ENCODE peak calls at places on chromosomes 11 and 22, in seven cellular contexts. One of them, this sample, is unnamed. For H3K4me1, the result is how much of the 10 kb centered on the place peaks cover.

GRCh38 chr11:72353861-72354260 is 80.5 kb downstream of the CLPB start:
- DNase-seq in K562: no peak
- DNase-seq in H1: peak
- DNase-seq in GM12878: no peak
- DNase-seq in HCT116: no peak
- DNase-seq in HepG2: peak
- DNase-seq in SK-N-SH: no peak
- DNase-seq in this sample: no peak

GRCh38 chr11:35649984-35650383 is 12.6 kb upstream of the TRIM44 start:
- DNase-seq in H1: no peak
- DNase-seq in K562: no peak
- DNase-seq in SK-N-SH: no peak
- DNase-seq in HCT116: no peak
- DNase-seq in GM12878: no peak
- DNase-seq in HepG2: no peak
- DNase-seq in this sample: no peak

GRCh38 chr11:71453021-71453910 is at the start of gene NADSYN1:
- DNase-seq in HCT116: peak
- DNase-seq in K562: peak
- DNase-seq in GM12878: peak
- DNase-seq in H1: peak
- DNase-seq in SK-N-SH: peak
- DNase-seq in HepG2: peak
- DNase-seq in this sample: peak

GRCh38 chr11:10796191-10796590 is 12.5 kb downstream of the EIF4G2 start:
- DNase-seq in SK-N-SH: no peak
- DNase-seq in K562: no peak
- DNase-seq in HCT116: no peak
- DNase-seq in H1: no peak
- DNase-seq in HepG2: no peak
- DNase-seq in GM12878: no peak
- DNase-seq in this sample: no peak

GRCh38 chr11:34649597-34649996 is 28.7 kb downstream of the EHF start:
- DNase-seq in HepG2: no peak
- DNase-seq in GM12878: no peak
- DNase-seq in K562: no peak
- DNase-seq in HCT116: no peak
- DNase-seq in SK-N-SH: no peak
- DNase-seq in H1: no peak
- DNase-seq in this sample: no peak

GRCh38 chr22:37185646-37186227 is 2.3 kb downstream of the C1QTNF6 start:
- DNase-seq in K562: no peak
- DNase-seq in SK-N-SH: no peak
- DNase-seq in GM12878: no peak
- DNase-seq in H1: no peak
- DNase-seq in HepG2: no peak
- DNase-seq in HCT116: no peak
- DNase-seq in this sample: no peak

GRCh38 chr11:17714356-17714854 is 5.0 kb upstream of the MYOD1 start:
- DNase-seq in HepG2: no peak
- DNase-seq in K562: no peak
- DNase-seq in HCT116: no peak
- DNase-seq in SK-N-SH: no peak
- DNase-seq in H1: peak
- DNase-seq in GM12878: no peak
- DNase-seq in this sample: no peak

GRCh38 chr22:31579835-31580242 is 82.2 kb downstream of the PISD start:
- DNase-seq in HCT116: no peak
- DNase-seq in H1: no peak
- DNase-seq in GM12878: no peak
- DNase-seq in SK-N-SH: no peak
- DNase-seq in HepG2: peak
- DNase-seq in K562: no peak
- DNase-seq in this sample: no peak

GRCh38 chr11:70522613-70523311 is 124.4 kb downstream of the CTTN start:
- DNase-seq in H1: peak
- DNase-seq in HCT116: no peak
- DNase-seq in HepG2: no peak
- DNase-seq in K562: no peak
- DNase-seq in GM12878: no peak
- DNase-seq in SK-N-SH: peak
- DNase-seq in this sample: no peak

DNA sequence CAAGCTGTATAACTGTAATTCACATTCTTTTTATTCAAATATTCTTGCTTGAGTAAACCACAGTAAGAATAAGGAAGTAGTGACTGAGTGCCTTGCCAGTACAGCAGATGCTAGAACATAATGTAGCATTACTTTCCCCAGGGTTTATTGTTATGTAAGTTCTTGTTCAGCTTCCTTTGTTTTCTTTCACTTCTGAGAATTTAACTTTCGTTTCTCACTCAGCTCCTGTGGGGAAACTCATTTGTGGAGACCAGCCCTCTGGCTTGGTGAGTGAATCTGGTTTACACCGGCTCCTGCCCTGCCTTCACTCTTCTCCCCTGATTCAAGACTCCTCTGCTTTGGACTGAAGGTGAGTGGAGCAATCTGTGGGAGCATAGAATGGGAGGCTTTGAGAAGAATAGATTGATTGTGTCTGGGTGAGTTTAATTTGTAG is at the start of gene TRIM22:
- DNase-seq in HepG2: no peak
- DNase-seq in K562: no peak
- DNase-seq in HCT116: no peak
- DNase-seq in GM12878: peak
- DNase-seq in SK-N-SH: no peak
- DNase-seq in H1: no peak
- DNase-seq in this sample: peak
- TF ChIP-seq YY1 in HepG2: no peak
- TF ChIP-seq YY1 in K562: no peak
- TF ChIP-seq YY1 in HCT116: no peak
- TF ChIP-seq YY1 in GM12878: no peak
- TF ChIP-seq YY1 in SK-N-SH: peak
- TF ChIP-seq YY1 in H1: no peak
- TF ChIP-seq YY1 in this sample: no peak

GRCh38 chr11:122037911-122038310 is 78.1 kb downstream of the BLID start:
- DNase-seq in GM12878: no peak
- DNase-seq in HCT116: no peak
- DNase-seq in H1: no peak
- DNase-seq in HepG2: no peak
- DNase-seq in SK-N-SH: no peak
- DNase-seq in K562: no peak
- DNase-seq in this sample: no peak

GRCh38 chr11:122036022-122036421 is 80.0 kb downstream of the BLID start:
- DNase-seq in H1: no peak
- DNase-seq in HepG2: no peak
- DNase-seq in SK-N-SH: no peak
- DNase-seq in K562: no peak
- DNase-seq in HCT116: no peak
- DNase-seq in GM12878: no peak
- DNase-seq in this sample: no peak

GRCh38 chr11:122040476-122040875 is 75.5 kb downstream of the BLID start:
- DNase-seq in HCT116: no peak
- DNase-seq in H1: no peak
- DNase-seq in K562: no peak
- DNase-seq in GM12878: no peak
- DNase-seq in SK-N-SH: no peak
- DNase-seq in HepG2: no peak
- DNase-seq in this sample: peak

GRCh38 chr11:122036493-122036892 is 79.5 kb downstream of the BLID start:
- DNase-seq in H1: no peak
- DNase-seq in HCT116: no peak
- DNase-seq in HepG2: no peak
- DNase-seq in SK-N-SH: no peak
- DNase-seq in K562: no peak
- DNase-seq in GM12878: no peak
- DNase-seq in this sample: no peak

GRCh38 chr11:122038543-122038942 is 77.5 kb downstream of the BLID start:
- DNase-seq in HepG2: no peak
- DNase-seq in K562: no peak
- DNase-seq in H1: no peak
- DNase-seq in SK-N-SH: no peak
- DNase-seq in HCT116: no peak
- DNase-seq in GM12878: no peak
- DNase-seq in this sample: peak
- H3K4me1 ChIP-seq in HepG2: under half
- H3K4me1 ChIP-seq in K562: under half
- H3K4me1 ChIP-seq in H1: under half
- H3K4me1 ChIP-seq in SK-N-SH: under half
- H3K4me1 ChIP-seq in HCT116: under half
- H3K4me1 ChIP-seq in GM12878: under half
- H3K4me1 ChIP-seq in this sample: under half

GRCh38 chr11:113847580-113847979 is 27.8 kb downstream of the USP28 start:
- DNase-seq in K562: no peak
- DNase-seq in HepG2: no peak
- DNase-seq in HCT116: no peak
- DNase-seq in GM12878: no peak
- DNase-seq in H1: no peak
- DNase-seq in SK-N-SH: no peak
- DNase-seq in this sample: no peak
- TF ChIP-seq YY1 in K562: no peak
- TF ChIP-seq YY1 in HepG2: no peak
- TF ChIP-seq YY1 in HCT116: no peak
- TF ChIP-seq YY1 in GM12878: no peak
- TF ChIP-seq YY1 in H1: no peak
- TF ChIP-seq YY1 in SK-N-SH: no peak
- TF ChIP-seq YY1 in this sample: no peak

GRCh38 chr22:21450858-21451331 is 16.3 kb upstream of the TMEM191C start:
- DNase-seq in SK-N-SH: no peak
- DNase-seq in K562: no peak
- DNase-seq in HCT116: no peak
- DNase-seq in HepG2: no peak
- DNase-seq in GM12878: no peak
- DNase-seq in H1: no peak
- DNase-seq in this sample: no peak
- H3K4me1 ChIP-seq in SK-N-SH: under half
- H3K4me1 ChIP-seq in K562: under half
- H3K4me1 ChIP-seq in HCT116: under half
- H3K4me1 ChIP-seq in HepG2: under half
- H3K4me1 ChIP-seq in GM12878: under half
- H3K4me1 ChIP-seq in H1: under half
- H3K4me1 ChIP-seq in this sample: under half

DNA sequence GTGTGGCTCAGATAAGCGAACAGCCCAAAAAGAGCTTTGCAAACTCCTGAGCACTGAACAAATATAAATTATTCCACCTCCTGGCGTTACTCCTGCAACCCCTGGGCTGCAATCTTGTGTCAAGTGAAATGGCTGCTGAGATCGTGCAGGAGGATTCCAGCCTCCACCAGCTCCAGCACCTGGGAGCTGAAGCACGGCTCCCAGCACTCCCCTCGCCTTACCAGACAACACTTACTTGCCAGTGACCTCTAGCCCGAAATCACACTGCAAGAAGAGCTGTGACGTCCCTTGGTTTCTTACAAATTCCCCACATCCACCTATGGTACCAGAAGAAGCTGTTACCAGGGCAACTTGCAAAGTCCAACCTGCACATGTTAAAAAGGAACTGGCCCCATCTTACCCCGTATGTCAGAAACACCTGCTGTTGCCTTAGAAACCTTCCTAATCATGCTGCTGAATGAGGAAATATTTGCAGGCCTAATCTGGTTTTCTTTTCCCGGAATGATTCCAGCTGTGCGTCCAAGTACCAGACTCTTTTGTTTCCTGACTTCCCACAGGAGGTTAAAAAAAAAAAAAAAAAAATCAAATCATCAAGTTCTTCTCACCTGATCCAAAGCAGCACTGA is 13.1 kb downstream of the VPS37C start:
- DNase-seq in K562: no peak
- DNase-seq in GM12878: no peak
- DNase-seq in HepG2: no peak
- DNase-seq in H1: no peak
- DNase-seq in HCT116: no peak
- DNase-seq in SK-N-SH: no peak
- DNase-seq in this sample: no peak
- TF ChIP-seq YY1 in K562: no peak
- TF ChIP-seq YY1 in GM12878: no peak
- TF ChIP-seq YY1 in HepG2: no peak
- TF ChIP-seq YY1 in H1: no peak
- TF ChIP-seq YY1 in HCT116: no peak
- TF ChIP-seq YY1 in SK-N-SH: no peak
- TF ChIP-seq YY1 in this sample: no peak